ENCODE peak calls at places on chromosomes 16 and 17, in five cellular contexts. T is breast epithelium, M is transverse colon, D is H1, C is suprapubic skin. F is an unnamed sample.

GRCh38 chr17:34673516-34673915 is 94.1 kb downstream of the TMEM132E start:
- DNase-seq in D (no peak), M (no peak), C (no peak), T (no peak), F (no peak)

GRCh38 chr17:9973689-9974459 is 68.8 kb upstream of the RCVRN start:
- DNase-seq in D (no peak), C (no peak), M (no peak), T (peak), F (no peak)

GRCh38 chr17:82851381-82851780 is 11.6 kb upstream of the ZNF750 start:
- DNase-seq in T (no peak), M (no peak), C (no peak), D (no peak), F (no peak)

GRCh38 chr17:15944720-15945492 is at the start of gene ADORA2B:
- DNase-seq in T (no peak), M (peak), D (no peak), C (no peak), F (peak)

GRCh38 chr16:89808453-89808939 is 8.0 kb downstream of the FANCA start:
- DNase-seq in D (no peak), M (no peak), C (no peak), T (no peak), F (no peak)

GRCh38 chr16:54090602-54091001 is 196.0 kb downstream of the IRX3 start:
- DNase-seq in M (no peak), C (no peak), T (no peak), D (no peak), F (no peak)

GRCh38 chr16:25108054-25108453 is 3.5 kb upstream of the LCMT1 start:
- DNase-seq in M (peak), D (no peak), T (no peak), C (no peak), F (no peak)

GRCh38 chr17:74427048-74427762 is 4.7 kb upstream of the GPRC5C start:
- DNase-seq in D (no peak), C (no peak), M (peak), T (peak), F (peak)

GRCh38 chr16:1548727-1549126 is 15.3 kb downstream of the TMEM204 start:
- DNase-seq in M (no peak), C (no peak), D (no peak), T (no peak), F (no peak)

GRCh38 chr16:74725641-74726040 is 25.0 kb upstream of the MLKL start:
- DNase-seq in M (no peak), C (no peak), D (no peak), T (no peak), F (no peak)

GRCh38 chr17:14803781-14804180 is 461.3 kb downstream of the PMP22 start:
- DNase-seq in D (no peak), T (no peak), C (no peak), M (no peak), F (no peak)

GRCh38 chr17:39225974-39226683 is 384 bp upstream of the STAC2 start:
- DNase-seq in T (peak), M (peak), C (no peak), D (peak), F (peak)

GRCh38 chr17:35244345-35245195 is 1.7 kb downstream of the SLFN5 start:
- DNase-seq in M (peak), C (peak), D (no peak), T (no peak), F (peak)

GRCh38 chr16:73298562-73298961 is 250.6 kb upstream of the ZFHX3 start:
- DNase-seq in D (no peak), T (no peak), C (no peak), M (no peak), F (no peak)

GRCh38 chr16:962901-963814 is 7.6 kb downstream of the LMF1 start:
- DNase-seq in D (no peak), C (no peak), T (no peak), M (no peak), F (no peak)

GRCh38 chr16:15708096-15708495 is 58.1 kb downstream of the NDE1 start:
- DNase-seq in M (no peak), T (no peak), C (no peak), D (no peak), F (no peak)

GRCh38 chr17:11561702-11562101 is 36.6 kb upstream of the DNAH9 start:
- DNase-seq in D (no peak), T (no peak), M (no peak), C (no peak), F (no peak)

GRCh38 chr16:88013091-88013609 is 61.9 kb downstream of the BANP start:
- DNase-seq in D (no peak), M (peak), C (no peak), T (peak), F (peak)

GRCh38 chr17:55341432-55341831 is 76.7 kb downstream of the HLF start:
- DNase-seq in C (no peak), T (no peak), D (no peak), M (no peak), F (no peak)

GRCh38 chr17:73192894-73193701 is at the start of gene COG1:
- DNase-seq in C (peak), D (no peak), T (peak), M (peak), F (peak)
- TF ChIP-seq POLR2AphosphoS5 in C (peak), D (peak), T (peak), M (peak), F (peak)

GRCh38 chr17:70089513-70090148 is 14.6 kb downstream of the KCNJ16 start:
- DNase-seq in T (no peak), D (no peak), C (no peak), M (no peak), F (no peak)
- TF ChIP-seq POLR2AphosphoS5 in T (no peak), D (no peak), C (no peak), M (no peak), F (peak)

GRCh38 chr16:70659953-70660671 is 13.8 kb downstream of the IL34 start:
- DNase-seq in T (no peak), M (no peak), D (no peak), C (no peak), F (no peak)
- TF ChIP-seq POLR2AphosphoS5 in T (no peak), M (no peak), D (no peak), C (no peak), F (no peak)

GRCh38 chr17:81000631-81001357 is 9.2 kb downstream of the CHMP6 start:
- DNase-seq in D (no peak), C (no peak), M (peak), T (no peak), F (peak)
- TF ChIP-seq POLR2AphosphoS5 in D (no peak), C (no peak), M (peak), T (no peak), F (no peak)